ENCODE peak calls at places on chromosome X, in nine cellular contexts. F is fibroblast of the conjunctiva; T is pons; I is SW480; V is sciatic nerve; H is epithelial cell of esophagus; U is fibroblast of pulmonary artery; A is stimulated activated CD8-positive, alpha-beta memory T cell treated with anti-CD3 and anti-CD28 coated beads, Interleukin-15, amount 100 ng/mL, for 48 hours; R is HCEC 1CT. D is an unnamed sample.
A peak's percentile ranks its signal among the peaks of the same experiment; 100 is the strongest.

GRCh38 chrX:108763559-108763958 is 27.2 kb upstream of the IRS4 start:
- DNase-seq in R (no peak), I (no peak), V (peak; percentile 15), F (no peak), A (no peak), U (no peak), H (no peak), T (no peak), D (no peak)

GRCh38 chrX:126855839-126856238 is 36.3 kb downstream of the PRR32 start:
- DNase-seq in V (no peak), A (no peak), T (no peak), R (no peak), I (no peak), H (no peak), F (no peak), U (no peak), D (no peak)

GRCh38 chrX:38861489-38861888 is 60.2 kb downstream of the MID1IP1 start:
- DNase-seq in I (no peak), V (no peak), R (no peak), H (no peak), T (no peak), A (no peak), U (peak; percentile 68), F (no peak), D (no peak)

GRCh38 chrX:45449982-45450381 is 249.3 kb upstream of the DIPK2B start:
- DNase-seq in I (no peak), A (no peak), H (peak; percentile 79), T (no peak), R (no peak), V (no peak), U (peak; percentile 31), F (no peak), D (no peak)

GRCh38 chrX:6132970-6133369 is 95.7 kb downstream of the NLGN4X start:
- DNase-seq in V (no peak), I (no peak), R (no peak), A (no peak), H (no peak), T (no peak), F (no peak), U (no peak), D (no peak)

GRCh38 chrX:103329991-103330390 is at the start of gene TCEAL7:
- DNase-seq in F (peak; percentile 6), U (peak; percentile 48), A (no peak), T (peak; percentile 82), R (peak; percentile 35), H (no peak), I (no peak), V (peak; percentile 62), D (no peak)

GRCh38 chrX:124502144-124502543 is 155.8 kb downstream of the SH2D1A start:
- DNase-seq in F (no peak), T (no peak), I (no peak), U (no peak), A (no peak), R (no peak), V (no peak), H (no peak), D (no peak)

GRCh38 chrX:133401539-133401938 is 13.8 kb downstream of the GPC4 start:
- DNase-seq in A (no peak), U (no peak), T (no peak), V (no peak), F (peak; percentile 2), R (no peak), I (no peak), H (no peak), D (no peak)

GRCh38 chrX:100895365-100896075 is 21.4 kb upstream of the NOX1 start:
- DNase-seq in R (peak; percentile 32), V (no peak), U (peak; percentile 57), I (peak; percentile 56), F (peak; percentile 10), H (peak; percentile 95), T (no peak), A (no peak), D (peak; percentile 49)

GRCh38 chrX:15151267-15152196 is 118.4 kb downstream of the ASB9 start:
- DNase-seq in H (peak; percentile 24), A (peak; percentile 6), R (no peak), U (no peak), V (no peak), T (no peak), F (no peak), I (no peak), D (no peak)

GRCh38 chrX:48787809-48788471 is 1.6 kb downstream of the GATA1 start:
- DNase-seq in H (no peak), R (no peak), U (no peak), T (no peak), A (no peak), F (no peak), V (no peak), I (no peak), D (no peak)

GRCh38 chrX:74232859-74233258 is 71.1 kb upstream of the ZCCHC13 start:
- DNase-seq in F (no peak), V (no peak), U (peak; percentile 50), A (no peak), R (peak; percentile 4), I (no peak), T (no peak), H (peak; percentile 44), D (peak; percentile 32)

GRCh38 chrX:11125079-11125478 is 13.9 kb downstream of the HCCS start:
- DNase-seq in R (no peak), T (no peak), U (no peak), I (no peak), A (no peak), F (no peak), H (peak; percentile 4), V (no peak), D (no peak)

GRCh38 chrX:130676861-130677260 is 226.1 kb downstream of the ENOX2 start:
- DNase-seq in I (no peak), T (no peak), H (no peak), R (no peak), F (no peak), V (no peak), A (no peak), U (peak; percentile 7), D (no peak)

GRCh38 chrX:150365051-150365952 is 2.2 kb downstream of the MAMLD1 start:
- DNase-seq in U (peak; percentile 61), V (peak; percentile 91), H (peak; percentile 42), R (peak; percentile 62), F (peak; percentile 29), I (peak; percentile 52), T (peak; percentile 71), A (no peak), D (peak; percentile 84)

D was measured in Calu3.